ENCODE peak calls at places on chromosomes 3 and 15, in six cellular contexts. V is sigmoid colon, K is left ventricle myocardium superior, O is RPMI8226, F is SJSA1, I is breast epithelium. X is an unnamed sample.

GRCh38 chr3:99896482-99896881 is 78.8 kb downstream of the CMSS1 start:
- DNase-seq in V (no peak), F (no peak), I (no peak), K (no peak), O (no peak), X (no peak)

GRCh38 chr3:127691974-127692373 is 19.2 kb downstream of the ABTB1 start:
- DNase-seq in V (no peak), I (no peak), O (no peak), K (peak; percentile 19), F (no peak), X (no peak)

GRCh38 chr3:78757734-78758133 is 1010.1 kb downstream of the ROBO1 start:
- DNase-seq in V (no peak), F (no peak), I (no peak), O (no peak), K (no peak), X (no peak)

GRCh38 chr3:42936157-42936981 is 30.4 kb downstream of the ZNF662 start:
- DNase-seq in V (peak; percentile 79), I (no peak), O (no peak), F (no peak), K (peak; percentile 49), X (peak; percentile 73)

GRCh38 chr3:170330366-170330765 is 27.1 kb upstream of the SKIL start:
- DNase-seq in I (no peak), V (no peak), K (no peak), F (peak; percentile 49), O (peak; percentile 67), X (no peak)

GRCh38 chr15:45197512-45197911 is 9.7 kb upstream of the SHF start:
- DNase-seq in F (no peak), I (no peak), O (no peak), V (no peak), K (no peak), X (no peak)

GRCh38 chr3:63726656-63727055 is 74.2 kb downstream of the SNTN start:
- DNase-seq in K (no peak), V (no peak), I (no peak), F (no peak), O (no peak), X (no peak)

GRCh38 chr3:86990171-86990733 is 697 bp downstream of the VGLL3 start:
- DNase-seq in K (no peak), O (no peak), I (no peak), V (peak; percentile 71), F (peak; percentile 54), X (peak; percentile 67)

GRCh38 chr3:46097691-46098241 is 70.5 kb upstream of the XCR1 start:
- DNase-seq in O (peak; percentile 56), V (peak; percentile 78), K (peak; percentile 29), I (no peak), F (no peak), X (no peak)

GRCh38 chr3:59469948-59470723 is 420.3 kb upstream of the CFAP20DC start:
- DNase-seq in K (no peak), O (no peak), F (no peak), V (no peak), I (no peak), X (no peak)

GRCh38 chr3:128492353-128493220 is at the start of gene GATA2:
- DNase-seq in V (peak; percentile 59), K (peak; percentile 51), O (peak; percentile 31), F (no peak), I (no peak), X (no peak)

GRCh38 chr3:111729087-111729846 is 129.8 kb upstream of the PHLDB2 start:
- DNase-seq in V (peak; percentile 78), F (peak; percentile 76), K (peak; percentile 79), O (no peak), I (no peak), X (peak; percentile 81)

GRCh38 chr15:85091990-85092389 is 110.3 kb downstream of the PDE8A start:
- DNase-seq in K (no peak), V (no peak), F (no peak), I (no peak), O (no peak), X (no peak)

GRCh38 chr15:63626955-63627354 is 29.8 kb downstream of the FBXL22 start:
- DNase-seq in O (no peak), K (no peak), I (no peak), V (no peak), F (no peak), X (no peak)

GRCh38 chr3:14492948-14493881 is 46.9 kb downstream of the GRIP2 start:
- DNase-seq in F (peak; percentile 94), O (no peak), K (no peak), V (no peak), I (no peak), X (no peak)

GRCh38 chr3:107543666-107544065 is 20.9 kb downstream of the BBX start:
- DNase-seq in O (peak; percentile 10), I (no peak), V (no peak), K (no peak), F (no peak), X (no peak)

GRCh38 chr3:51961607-51962569 is 5.4 kb downstream of the PCBP4 start:
- DNase-seq in F (no peak), K (peak; percentile 75), O (no peak), V (no peak), I (no peak), X (peak; percentile 61)

GRCh38 chr3:114406286-114406685 is 112.5 kb downstream of the TIGIT start:
- DNase-seq in V (no peak), F (no peak), I (no peak), O (no peak), K (no peak), X (no peak)

GRCh38 chr3:78978037-78978436 is 789.8 kb downstream of the ROBO1 start:
- DNase-seq in V (no peak), O (no peak), K (no peak), I (no peak), F (no peak), X (no peak)

GRCh38 chr3:47024932-47025331 is 45.5 kb downstream of the NBEAL2 start:
- DNase-seq in K (no peak), I (no peak), F (no peak), O (no peak), V (no peak), X (no peak)

GRCh38 chr3:19272296-19272695 is 124.0 kb downstream of the KCNH8 start:
- DNase-seq in O (no peak), I (no peak), F (no peak), K (no peak), V (no peak), X (no peak)

GRCh38 chr3:151379083-151379734 is 5.3 kb downstream of the P2RY12 start:
- DNase-seq in I (no peak), O (peak; percentile 63), F (peak; percentile 45), V (no peak), K (peak; percentile 41), X (peak; percentile 47)

GRCh38 chr3:71695000-71695482 is 30.2 kb downstream of the EIF4E3 start:
- DNase-seq in K (no peak), I (no peak), V (no peak), F (no peak), O (no peak), X (no peak)

GRCh38 chr15:40906947-40907802 is 12.9 kb downstream of the VPS18 start:
- DNase-seq in K (peak; percentile 84), O (peak; percentile 74), V (no peak), F (no peak), I (no peak), X (peak; percentile 77)

GRCh38 chr3:65524544-65525070 is 514.1 kb downstream of the MAGI1 start:
- DNase-seq in I (no peak), O (no peak), V (no peak), K (no peak), F (no peak), X (no peak)